ENCODE peak calls at places on chromosome 9, in seven cellular contexts. B is MM.1S, X is brain microvascular endothelial cell, L is stomach, H is left ventricle myocardium inferior, C is A549, M is GM06990. O is an unnamed sample.

GRCh38 chr9:16514131-16514530 is 356.3 kb downstream of the BNC2 start:
- DNase-seq in C (no peak), L (no peak), M (no peak), B (no peak), X (no peak), H (no peak), O (no peak)

GRCh38 chr9:33924978-33925797 is 108.2 kb downstream of the UBE2R2 start:
- DNase-seq in M (no peak), X (peak; percentile 66), B (peak; percentile 19), H (peak; percentile 38), C (peak; percentile 71), L (peak; percentile 67), O (peak; percentile 69)

GRCh38 chr9:69149321-69149807 is 24.7 kb upstream of the TJP2 start:
- DNase-seq in H (no peak), M (no peak), C (no peak), B (no peak), X (peak; percentile 79), L (no peak), O (peak; percentile 89)

GRCh38 chr9:110808599-110808980 is 140.0 kb downstream of the MUSK start:
- DNase-seq in H (no peak), X (no peak), L (no peak), M (peak; percentile 84), C (no peak), B (peak; percentile 95), O (no peak)

GRCh38 chr9:133571491-133571890 is 37.0 kb downstream of the ADAMTSL2 start:
- DNase-seq in X (no peak), M (no peak), L (no peak), H (no peak), B (no peak), C (no peak), O (no peak)

GRCh38 chr9:124881138-124881743 is 19.3 kb downstream of the ARPC5L start:
- DNase-seq in H (no peak), B (no peak), M (no peak), L (no peak), C (no peak), X (no peak), O (no peak)

GRCh38 chr9:97076238-97076637 is 37.3 kb upstream of the CTSV start:
- DNase-seq in M (no peak), X (no peak), H (no peak), L (no peak), C (no peak), B (no peak), O (no peak)

GRCh38 chr9:12695474-12695873 is 2.3 kb downstream of the TYRP1 start:
- DNase-seq in H (peak; percentile 27), B (no peak), X (no peak), L (no peak), C (no peak), M (no peak), O (no peak)

GRCh38 chr9:21110708-21111576 is 30.7 kb downstream of the IFNW1 start:
- DNase-seq in B (peak; percentile 66), H (no peak), X (peak; percentile 59), M (peak; percentile 38), C (peak; percentile 40), L (no peak), O (peak; percentile 82)

GRCh38 chr9:38682713-38683112 is 37.2 kb downstream of the FAM240B start:
- DNase-seq in C (peak; percentile 73), H (no peak), B (no peak), X (peak; percentile 89), M (no peak), L (no peak), O (peak; percentile 80)

GRCh38 chr9:93092171-93092991 is 3.6 kb upstream of the CARD19 start:
- DNase-seq in H (no peak), B (no peak), X (no peak), L (no peak), M (no peak), C (no peak), O (no peak)

GRCh38 chr9:27192291-27192960 is 83.4 kb downstream of the TEK start:
- DNase-seq in C (no peak), B (no peak), X (no peak), M (no peak), H (peak; percentile 16), L (no peak), O (peak; percentile 30)

GRCh38 chr9:70046274-70047070 is 2.8 kb downstream of the MAMDC2 start:
- DNase-seq in H (peak; percentile 25), M (no peak), L (no peak), X (no peak), C (no peak), B (peak; percentile 59), O (no peak)

GRCh38 chr9:129778469-129778868 is 24.5 kb upstream of the TOR1B start:
- DNase-seq in B (no peak), C (no peak), M (no peak), X (no peak), L (no peak), H (no peak), O (no peak)

GRCh38 chr9:114385412-114386181 is 2.2 kb downstream of the AKNA start:
- DNase-seq in M (peak; percentile 87), C (no peak), H (peak; percentile 64), X (peak; percentile 89), B (peak; percentile 98), L (peak; percentile 77), O (peak; percentile 92)

GRCh38 chr9:93582115-93582514 is 5.7 kb downstream of the PHF2 start:
- DNase-seq in B (no peak), M (no peak), C (no peak), X (peak; percentile 48), L (peak; percentile 80), H (no peak), O (no peak)

GRCh38 chr9:136965771-136966484 is 11.4 kb upstream of the PTGDS start:
- DNase-seq in H (no peak), B (peak; percentile 21), M (no peak), X (no peak), L (no peak), C (no peak), O (no peak)

GRCh38 chr9:20898885-20899554 is 132.4 kb downstream of the HACD4 start:
- DNase-seq in M (no peak), C (no peak), L (no peak), X (peak; percentile 60), B (no peak), H (no peak), O (peak; percentile 38)

GRCh38 chr9:76593011-76593347 is 134.0 kb downstream of the GCNT1 start:
- DNase-seq in C (no peak), H (no peak), M (no peak), B (peak; percentile 12), L (no peak), X (no peak), O (no peak)

GRCh38 chr9:112065781-112066606 is 109.1 kb downstream of the SUSD1 start:
- DNase-seq in M (no peak), B (no peak), X (peak; percentile 97), L (peak; percentile 86), C (no peak), H (no peak), O (peak; percentile 51)

GRCh38 chr9:108643756-108644510 is 211.9 kb downstream of the ACTL7B start:
- DNase-seq in C (no peak), M (no peak), B (no peak), H (no peak), L (no peak), X (peak; percentile 29), O (no peak)

GRCh38 chr9:111153973-111154590 is 115.8 kb upstream of the LPAR1 start:
- DNase-seq in M (no peak), X (no peak), L (no peak), C (no peak), B (no peak), H (no peak), O (no peak)

GRCh38 chr9:37371565-37372464 is 50.7 kb upstream of the GRHPR start:
- DNase-seq in M (peak; percentile 68), B (no peak), L (no peak), C (no peak), H (no peak), X (peak; percentile 67), O (peak; percentile 86)

GRCh38 chr9:133089271-133089671 is 27.5 kb downstream of the CEL start:
- DNase-seq in X (no peak), H (no peak), M (no peak), C (no peak), B (peak; percentile 32), L (no peak), O (no peak)

GRCh38 chr9:128033609-128034008 is 33.5 kb downstream of the NAIF1 start:
- DNase-seq in C (no peak), B (no peak), H (no peak), M (no peak), X (no peak), L (no peak), O (no peak)

GRCh38 chr9:19117039-19117716 is 10.1 kb downstream of the PLIN2 start:
- DNase-seq in H (no peak), B (no peak), X (no peak), L (no peak), C (no peak), M (no peak), O (no peak)

GRCh38 chr9:19122490-19123042 is 4.7 kb downstream of the PLIN2 start:
- DNase-seq in X (no peak), M (no peak), C (no peak), B (no peak), L (no peak), H (no peak), O (no peak)

GRCh38 chr9:19119241-19119640 is 8.1 kb downstream of the PLIN2 start:
- DNase-seq in C (no peak), H (no peak), M (no peak), B (no peak), L (no peak), X (no peak), O (no peak)

GRCh38 chr9:19120846-19121245 is 6.4 kb downstream of the PLIN2 start:
- DNase-seq in H (no peak), C (no peak), M (no peak), L (no peak), X (no peak), B (no peak), O (peak; percentile 32)

GRCh38 chr9:19119801-19120440 is 7.4 kb downstream of the PLIN2 start:
- DNase-seq in B (no peak), C (no peak), L (no peak), M (no peak), X (no peak), H (no peak), O (no peak)
- TF ChIP-seq CTCF in B (no peak), C (no peak), L (no peak), M (no peak), X (no peak), H (no peak), O (no peak)

DNA sequence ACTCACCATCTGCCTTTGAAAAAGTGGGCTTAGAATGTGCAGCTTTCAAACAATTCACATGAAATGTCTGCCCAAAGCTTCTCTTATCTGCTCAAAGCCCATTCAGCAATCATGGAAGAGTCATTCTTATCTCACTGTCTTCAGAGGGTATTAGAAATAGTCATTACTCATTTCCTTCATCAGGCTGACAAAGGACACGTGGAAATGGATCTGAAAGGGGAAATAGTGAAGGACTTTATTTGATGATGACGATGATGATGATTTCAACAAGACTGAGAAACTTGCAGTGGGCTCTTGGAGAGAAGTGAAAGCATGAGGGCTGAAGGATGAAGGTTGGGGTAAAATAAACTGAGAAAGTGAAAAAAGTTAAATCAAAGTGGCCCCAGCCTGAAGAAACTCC is 194.3 kb downstream of the SMARCA2 start:
- DNase-seq in L (no peak), H (no peak), C (no peak), M (peak; percentile 31), X (peak; percentile 6), B (no peak), O (peak; percentile 24)
- H3K4me3 ChIP-seq in L (no peak overlapping the region), H (no peak overlapping the region), C (no peak overlapping the region), M (no peak overlapping the region), X (no peak overlapping the region), B (no peak overlapping the region), O (no peak overlapping the region)

GRCh38 chr9:131478421-131478868 is 24.3 kb upstream of the POMT1 start:
- DNase-seq in B (no peak), X (no peak), C (peak; percentile 34), H (peak; percentile 41), M (no peak), L (peak; percentile 62), O (peak; percentile 42)
- TF ChIP-seq CTCF in B (peak; percentile 34), X (peak; percentile 71), C (peak; percentile 73), H (peak; percentile 67), M (peak; percentile 76), L (peak; percentile 16), O (peak; percentile 53)

GRCh38 chr9:89234186-89234585 is 55.6 kb upstream of the SHC3 start:
- DNase-seq in H (no peak), X (no peak), L (no peak), M (no peak), C (no peak), B (no peak), O (no peak)
- H3K4me3 ChIP-seq in H (peak overlapping the region; percentile 49), X (peak overlapping the region; percentile 32), L (peak overlapping the region; percentile 3), M (no peak overlapping the region), C (peak overlapping the region; percentile 27), B (no peak overlapping the region), O (no peak overlapping the region)

O was measured in cardiac fibroblast.